ENCODE peak calls at places on chromosome 4, in five cellular contexts. K is A549, B is upper lobe of left lung, Y is AG09309, Z is thyroid gland. X is an unnamed sample.

GRCh38 chr4:141180991-141181760 is 39.5 kb upstream of the ZNF330 start:
- DNase-seq in K (no peak), B (no peak), Y (no peak), Z (no peak), X (no peak)

GRCh38 chr4:89829470-89830138 is 7.4 kb downstream of the SNCA start:
- DNase-seq in K (no peak), B (no peak), Y (no peak), Z (no peak), X (no peak)

GRCh38 chr4:184475096-184475461 is 729 bp upstream of the IRF2 start:
- DNase-seq in K (peak), B (no peak), Y (no peak), Z (peak), X (no peak)

GRCh38 chr4:126364290-126364978 is 1049.7 kb downstream of the FAT4 start:
- DNase-seq in K (no peak), B (no peak), Y (no peak), Z (no peak), X (no peak)

GRCh38 chr4:181137351-181137750 is 1105.9 kb upstream of the TENM3 start:
- DNase-seq in K (no peak), B (no peak), Y (no peak), Z (no peak), X (no peak)

GRCh38 chr4:179941911-179942310 is 2301.3 kb upstream of the TENM3 start:
- DNase-seq in K (no peak), B (no peak), Y (no peak), Z (no peak), X (no peak)

GRCh38 chr4:138045036-138045435 is 197.1 kb downstream of the SLC7A11 start:
- DNase-seq in K (no peak), B (no peak), Y (no peak), Z (no peak), X (no peak)

GRCh38 chr4:130747842-130748241 is 1651.9 kb downstream of the C4orf33 start:
- DNase-seq in K (no peak), B (no peak), Y (no peak), Z (no peak), X (no peak)

GRCh38 chr4:125517831-125518230 is 203.1 kb downstream of the FAT4 start:
- DNase-seq in K (no peak), B (no peak), Y (no peak), Z (no peak), X (no peak)

GRCh38 chr4:122798101-122798500 is 28.5 kb upstream of the FGF2 start:
- DNase-seq in K (peak), B (no peak), Y (peak), Z (peak), X (no peak)

GRCh38 chr4:6892190-6892908 is 17.3 kb upstream of the TBC1D14 start:
- DNase-seq in K (peak), B (no peak), Y (no peak), Z (peak), X (no peak)

GRCh38 chr4:150583287-150584197 is 1.6 kb downstream of the MAB21L2 start:
- DNase-seq in K (no peak), B (peak), Y (no peak), Z (peak), X (no peak)

GRCh38 chr4:24560770-24561415 is 23.5 kb downstream of the DHX15 start:
- DNase-seq in K (no peak), B (no peak), Y (no peak), Z (no peak), X (no peak)

GRCh38 chr4:128709268-128709667 is 100.2 kb upstream of the JADE1 start:
- DNase-seq in K (no peak), B (no peak), Y (no peak), Z (no peak), X (no peak)

GRCh38 chr4:100306018-100306417 is 115.8 kb upstream of the DDIT4L start:
- DNase-seq in K (no peak), B (no peak), Y (peak), Z (no peak), X (no peak)

GRCh38 chr4:185600801-185601200 is 65.5 kb upstream of the PDLIM3 start:
- DNase-seq in K (no peak), B (no peak), Y (no peak), Z (no peak), X (no peak)

GRCh38 chr4:113106076-113106475 is 56.6 kb downstream of the ANK2 start:
- DNase-seq in K (peak), B (no peak), Y (peak), Z (no peak), X (no peak)

GRCh38 chr4:146513548-146513947 is 8.2 kb downstream of the SLC10A7 start:
- DNase-seq in K (no peak), B (no peak), Y (no peak), Z (no peak), X (no peak)

GRCh38 chr4:146508229-146508939 is 13.4 kb downstream of the SLC10A7 start:
- DNase-seq in K (no peak), B (no peak), Y (no peak), Z (no peak), X (no peak)

GRCh38 chr4:146514651-146515379 is 6.9 kb downstream of the SLC10A7 start:
- DNase-seq in K (no peak), B (no peak), Y (no peak), Z (no peak), X (no peak)

GRCh38 chr4:146510942-146511341 is 10.8 kb downstream of the SLC10A7 start:
- DNase-seq in K (no peak), B (no peak), Y (no peak), Z (no peak), X (no peak)

GRCh38 chr4:146511381-146511780 is 10.4 kb downstream of the SLC10A7 start:
- DNase-seq in K (no peak), B (no peak), Y (no peak), Z (no peak), X (no peak)
- TF ChIP-seq CTCF in K (no peak), B (no peak), Y (no peak), Z (no peak), X (no peak)

GRCh38 chr4:156800463-156800862 is 171.1 kb downstream of the PDGFC start:
- DNase-seq in K (no peak), B (no peak), Y (no peak), Z (no peak), X (no peak)
- TF ChIP-seq CTCF in K (no peak), B (no peak), Y (no peak), Z (no peak), X (no peak)

GRCh38 chr4:186948361-186949291 is 225.0 kb upstream of the FAT1 start:
- DNase-seq in K (peak), B (no peak), Y (no peak), Z (no peak), X (no peak)
- TF ChIP-seq CTCF in K (no peak), B (peak), Y (peak), Z (no peak), X (no peak)

DNA sequence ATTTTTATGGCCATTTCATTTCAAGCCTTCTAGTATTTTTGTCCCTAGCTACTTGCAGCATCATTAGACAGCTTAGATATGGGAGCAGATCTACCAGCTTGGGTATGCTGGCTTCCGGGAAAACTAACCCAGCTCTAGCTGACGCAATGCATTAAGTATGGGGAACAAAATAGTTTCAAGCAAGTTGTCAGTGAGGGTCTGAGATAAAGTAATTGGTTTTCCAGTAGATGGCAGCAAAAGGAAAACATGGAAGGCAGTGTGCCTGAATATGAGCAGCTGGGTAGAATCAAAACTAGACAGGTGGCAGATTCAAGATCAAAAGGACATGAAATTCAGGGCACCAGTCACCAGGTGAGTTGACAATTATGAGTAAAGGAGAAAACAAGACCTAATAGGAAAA is 340.9 kb upstream of the CTSO start:
- DNase-seq in K (no peak), B (no peak), Y (peak), Z (no peak), X (no peak)
- TF ChIP-seq CTCF in K (peak), B (no peak), Y (peak), Z (peak), X (no peak)

GRCh38 chr4:70313736-70314135 is 21.0 kb upstream of the CABS1 start:
- DNase-seq in K (no peak), B (no peak), Y (no peak), Z (no peak), X (no peak)

GRCh38 chr4:70315928-70316327 is 18.9 kb upstream of the CABS1 start:
- DNase-seq in K (no peak), B (no peak), Y (no peak), Z (no peak), X (no peak)
- TF ChIP-seq CTCF in K (no peak), B (no peak), Y (no peak), Z (peak), X (no peak)

GRCh38 chr4:2672700-2673099 is 83.4 kb downstream of the TNIP2 start:
- DNase-seq in K (no peak), B (no peak), Y (no peak), Z (no peak), X (no peak)

GRCh38 chr4:2672082-2672481 is 84.1 kb downstream of the TNIP2 start:
- DNase-seq in K (no peak), B (no peak), Y (no peak), Z (no peak), X (no peak)

GRCh38 chr4:2667428-2667827 is 88.7 kb downstream of the TNIP2 start:
- DNase-seq in K (no peak), B (no peak), Y (no peak), Z (no peak), X (no peak)

GRCh38 chr4:2671267-2671895 is 84.8 kb downstream of the TNIP2 start:
- DNase-seq in K (no peak), B (no peak), Y (no peak), Z (peak), X (no peak)

GRCh38 chr4:2673157-2673556 is 83.0 kb downstream of the TNIP2 start:
- DNase-seq in K (peak), B (no peak), Y (no peak), Z (no peak), X (no peak)
- TF ChIP-seq CTCF in K (peak), B (no peak), Y (peak), Z (no peak), X (no peak)

GRCh38 chr4:161704653-161705052 is 459.1 kb downstream of the FSTL5 start:
- DNase-seq in K (no peak), B (no peak), Y (no peak), Z (no peak), X (no peak)
- TF ChIP-seq CTCF in K (no peak), B (no peak), Y (no peak), Z (no peak), X (no peak)

GRCh38 chr4:42399393-42399792 is 2.1 kb downstream of the SHISA3 start:
- DNase-seq in K (no peak), B (no peak), Y (no peak), Z (no peak), X (no peak)

GRCh38 chr4:42396361-42397255 is 680 bp upstream of the SHISA3 start:
- DNase-seq in K (no peak), B (no peak), Y (no peak), Z (no peak), X (no peak)

GRCh38 chr4:42397256-42397634 is at the start of gene SHISA3:
- DNase-seq in K (peak), B (peak), Y (no peak), Z (peak), X (no peak)

GRCh38 chr4:42397635-42398447 is 553 bp downstream of the SHISA3 start:
- DNase-seq in K (no peak), B (peak), Y (no peak), Z (peak), X (no peak)

DNA sequence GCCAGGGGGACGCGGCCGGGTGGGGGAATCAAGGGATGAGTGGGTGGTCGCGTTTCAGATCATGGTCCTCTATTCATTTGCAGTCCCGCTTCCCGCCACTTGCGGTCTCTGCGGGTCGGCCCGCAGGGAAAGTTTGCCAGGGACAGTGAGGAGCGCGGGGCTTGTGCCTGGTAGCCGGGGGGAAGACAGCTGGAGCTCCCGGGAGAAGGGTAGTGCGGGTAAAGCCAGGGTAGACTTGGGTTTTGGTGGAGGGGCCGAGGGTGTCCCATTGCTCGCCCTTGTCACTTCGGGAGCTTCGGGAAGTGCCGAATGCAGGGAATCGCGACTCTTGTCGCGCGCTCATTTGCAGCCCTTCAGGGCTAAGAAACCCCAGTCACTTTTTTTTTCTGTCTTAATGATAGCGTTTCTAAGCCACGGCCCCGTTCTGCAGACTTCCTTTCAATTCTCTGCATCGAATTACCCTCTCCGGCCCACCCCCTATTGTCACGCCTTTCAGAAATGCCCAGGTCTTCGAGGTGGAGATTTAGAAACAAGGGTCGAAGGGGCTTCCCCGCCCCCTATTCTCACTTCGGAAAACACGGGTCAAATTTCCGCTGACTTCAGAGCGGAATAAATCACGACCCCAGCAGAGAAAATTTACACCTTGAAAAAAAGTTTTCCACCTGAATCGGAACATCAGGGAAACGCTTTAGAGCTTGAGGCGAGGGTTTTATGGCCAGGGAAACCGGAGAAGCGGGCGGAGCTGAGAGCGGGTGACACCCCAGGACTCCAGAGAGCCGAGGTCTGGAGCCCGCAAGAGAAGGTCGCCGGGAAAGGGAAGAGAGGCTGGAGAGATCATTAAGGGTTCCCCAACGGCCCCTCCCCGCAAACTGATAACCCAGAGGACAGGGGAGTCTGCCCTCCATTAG is 1.4 kb downstream of the SHISA3 start:
- DNase-seq in K (no peak), B (no peak), Y (no peak), Z (no peak), X (no peak)
- TF ChIP-seq CTCF in K (no peak), B (no peak), Y (no peak), Z (peak), X (no peak)